ENCODE peak calls at places on chromosome 13, in six cellular contexts. R is SK-N-SH, T is H1, F is HCT116, V is GM12878, U is HepG2. N is an unnamed sample.

GRCh38 chr13:66077286-66077685 is 1152.8 kb downstream of the PCDH9 start:
- DNase-seq in V (no peak), U (no peak), T (no peak), F (no peak), R (no peak), N (no peak)

GRCh38 chr13:102904408-102904862 is 58.6 kb downstream of the ERCC5 start:
- DNase-seq in F (no peak), V (no peak), R (no peak), U (no peak), T (no peak), N (no peak)

GRCh38 chr13:32125746-32126145 is 94.2 kb downstream of the FRY start:
- DNase-seq in R (no peak), V (no peak), T (no peak), F (no peak), U (no peak), N (no peak)

GRCh38 chr13:114025432-114026127 is 51.7 kb upstream of the C13orf46 start:
- DNase-seq in T (no peak), U (no peak), F (no peak), R (peak), V (no peak), N (no peak)

GRCh38 chr13:73870970-73871935 is 263.0 kb downstream of the KLF12 start:
- DNase-seq in F (no peak), R (no peak), V (no peak), U (no peak), T (no peak), N (no peak)

GRCh38 chr13:58018020-58018419 is 386.5 kb downstream of the PCDH17 start:
- DNase-seq in R (no peak), F (no peak), V (no peak), U (no peak), T (no peak), N (no peak)

GRCh38 chr13:111115841-111116500 is 861 bp downstream of the ARHGEF7 start:
- DNase-seq in U (peak), F (no peak), R (peak), V (no peak), T (no peak), N (no peak)

GRCh38 chr13:45356966-45357689 is 16.1 kb upstream of the TPT1 start:
- DNase-seq in V (no peak), R (no peak), U (no peak), F (no peak), T (no peak), N (no peak)

GRCh38 chr13:109941221-109941620 is 154.8 kb upstream of the IRS2 start:
- DNase-seq in U (no peak), R (no peak), T (no peak), F (no peak), V (no peak), N (no peak)

GRCh38 chr13:114257014-114257413 is 22.3 kb downstream of the CDC16 start:
- DNase-seq in U (no peak), F (no peak), T (no peak), V (no peak), R (no peak), N (no peak)

GRCh38 chr13:98225036-98225940 is 48.2 kb upstream of the RNF113B start:
- DNase-seq in T (no peak), U (no peak), R (no peak), V (no peak), F (no peak), N (no peak)

GRCh38 chr13:51907040-51907732 is 45.4 kb downstream of the CCDC70 start:
- DNase-seq in T (no peak), R (no peak), F (no peak), U (no peak), V (no peak), N (no peak)

GRCh38 chr13:80030491-80030890 is 310.4 kb downstream of the SPRY2 start:
- DNase-seq in U (no peak), R (no peak), T (peak), V (no peak), F (peak), N (peak)

GRCh38 chr13:39565036-39565949 is 37.7 kb downstream of the LHFPL6 start:
- DNase-seq in F (peak), T (peak), U (peak), R (no peak), V (no peak), N (no peak)

GRCh38 chr13:65456150-65456912 is 1773.8 kb downstream of the PCDH9 start:
- DNase-seq in F (no peak), T (no peak), U (no peak), R (no peak), V (no peak), N (no peak)

GRCh38 chr13:109707044-109707794 is 79.2 kb downstream of the IRS2 start:
- DNase-seq in U (no peak), R (no peak), F (no peak), V (no peak), T (no peak), N (no peak)

GRCh38 chr13:36062249-36062648 is 68.9 kb downstream of the DCLK1 start:
- DNase-seq in F (no peak), U (no peak), V (no peak), T (no peak), R (no peak), N (no peak)

GRCh38 chr13:103188688-103189326 is 122.6 kb upstream of the SLC10A2 start:
- DNase-seq in R (peak), T (no peak), F (no peak), U (no peak), V (no peak), N (peak)

GRCh38 chr13:38496956-38497355 is 147.3 kb downstream of the UFM1 start:
- DNase-seq in F (no peak), V (no peak), T (no peak), U (no peak), R (no peak), N (no peak)

GRCh38 chr13:35309711-35310110 is 166.8 kb downstream of the MAB21L1 start:
- DNase-seq in V (no peak), F (no peak), U (no peak), R (no peak), T (no peak), N (no peak)

GRCh38 chr13:21435710-21436151 is 23.4 kb downstream of the ZDHHC20 start:
- DNase-seq in U (peak), T (no peak), F (peak), V (peak), R (no peak), N (peak)

GRCh38 chr13:68358218-68358817 is 1128.2 kb upstream of the PCDH9 start:
- DNase-seq in U (no peak), V (no peak), F (no peak), R (no peak), T (no peak), N (no peak)

GRCh38 chr13:26475176-26476110 is 82.0 kb upstream of the WASF3 start:
- DNase-seq in V (no peak), U (no peak), T (peak), F (no peak), R (no peak), N (no peak)

GRCh38 chr13:50365683-50366391 is 350.6 kb downstream of the KCNRG start:
- DNase-seq in U (peak), T (no peak), R (no peak), V (peak), F (no peak), N (no peak)
- TF ChIP-seq JUND in U (no peak), T (no peak), R (no peak), V (no peak), F (no peak), N (no peak)

GRCh38 chr13:29471551-29471950 is 123.9 kb downstream of the SLC7A1 start:
- DNase-seq in U (no peak), T (no peak), F (no peak), V (no peak), R (no peak), N (no peak)
- TF ChIP-seq JUND in U (no peak), T (no peak), F (no peak), V (no peak), R (no peak), N (no peak)

DNA sequence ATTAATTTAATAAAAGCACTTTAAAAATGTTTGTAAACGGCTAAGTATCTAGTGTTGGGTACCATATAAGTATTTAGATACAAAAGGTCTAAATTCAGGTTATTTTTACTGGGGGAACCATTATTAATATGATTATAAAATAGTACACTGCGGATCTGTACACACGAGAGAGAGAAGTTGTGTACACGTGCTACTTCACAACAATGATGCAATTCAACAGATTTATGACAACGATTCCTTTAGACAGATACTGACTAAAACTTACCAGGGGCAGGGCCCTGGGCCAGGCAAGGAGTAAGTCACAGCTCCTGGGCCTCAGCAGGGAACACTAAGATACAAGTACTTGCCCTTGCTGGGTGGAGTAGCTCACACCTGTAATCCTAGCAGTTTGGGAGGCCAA is 29.1 kb upstream of the TPTE2 start:
- DNase-seq in T (no peak), U (no peak), F (no peak), R (no peak), V (no peak), N (no peak)
- TF ChIP-seq JUND in T (no peak), U (no peak), F (no peak), R (no peak), V (no peak), N (no peak)

GRCh38 chr13:24066405-24067292 is 93.9 kb upstream of the SPATA13 start:
- DNase-seq in V (no peak), F (no peak), R (no peak), T (no peak), U (no peak), N (no peak)
- TF ChIP-seq JUND in V (no peak), F (no peak), R (no peak), T (no peak), U (no peak), N (no peak)

GRCh38 chr13:84191199-84191598 is 308.9 kb upstream of the SLITRK1 start:
- DNase-seq in R (no peak), T (no peak), F (no peak), U (no peak), V (no peak), N (no peak)
- TF ChIP-seq JUND in R (no peak), T (no peak), F (no peak), U (no peak), V (no peak), N (no peak)

GRCh38 chr13:41610426-41610825 is 153.1 kb downstream of the RGCC start:
- DNase-seq in V (no peak), F (no peak), R (no peak), T (no peak), U (peak), N (no peak)
- TF ChIP-seq JUND in V (no peak), F (no peak), R (no peak), T (no peak), U (no peak), N (no peak)

N was measured in T47D.